ENCODE peak calls at places on chromosomes 12 and 14, in ten cellular contexts. S, J, N, I, O, H, F, R, X and U are unnamed samples.

GRCh38 chr14:101215266-101215665 is 311.7 kb upstream of the RTL1 start:
- DNase-seq in S (no peak), J (no peak), N (no peak), I (no peak), O (no peak), H (no peak), F (no peak), R (no peak), X (no peak), U (no peak)

GRCh38 chr12:109923481-109924245 is 23.6 kb downstream of the TCHP start:
- DNase-seq in S (no peak), J (no peak), N (no peak), I (no peak), O (no peak), H (no peak), F (no peak), R (no peak), X (no peak), U (no peak)

GRCh38 chr12:93957870-93958269 is 190.5 kb upstream of the PLXNC1 start:
- DNase-seq in S (no peak), J (no peak), N (no peak), I (peak; percentile 63), O (no peak), H (no peak), F (no peak), R (no peak), X (peak; percentile 22), U (no peak)

GRCh38 chr12:10354502-10354901 is 35.3 kb downstream of the KLRK1 start:
- DNase-seq in S (no peak), J (no peak), N (peak; percentile 52), I (no peak), O (no peak), H (no peak), F (no peak), R (no peak), X (peak; percentile 55), U (no peak)

GRCh38 chr12:14774944-14775651 is 28.2 kb downstream of the WBP11 start:
- DNase-seq in S (peak; percentile 73), J (peak; percentile 56), N (peak; percentile 74), I (peak; percentile 78), O (peak; percentile 44), H (peak; percentile 58), F (no peak), R (peak; percentile 35), X (peak; percentile 86), U (no peak)

GRCh38 chr12:66550626-66551025 is 128.2 kb downstream of the GRIP1 start:
- DNase-seq in S (peak; percentile 6), J (no peak), N (no peak), I (no peak), O (no peak), H (no peak), F (no peak), R (no peak), X (no peak), U (no peak)

GRCh38 chr12:117580718-117581062 is 219.3 kb upstream of the NOS1 start:
- DNase-seq in S (no peak), J (peak; percentile 33), N (no peak), I (peak; percentile 52), O (no peak), H (peak; percentile 61), F (no peak), R (no peak), X (no peak), U (peak; percentile 12)

GRCh38 chr14:45679852-45680251 is 426.9 kb upstream of the MIS18BP1 start:
- DNase-seq in S (peak; percentile 81), J (no peak), N (peak; percentile 48), I (peak; percentile 54), O (peak; percentile 92), H (no peak), F (no peak), R (no peak), X (peak; percentile 86), U (no peak)

GRCh38 chr14:30874120-30874998 is at the start of gene COCH:
- DNase-seq in S (no peak), J (peak; percentile 47), N (no peak), I (no peak), O (peak; percentile 18), H (peak; percentile 33), F (no peak), R (peak; percentile 20), X (no peak), U (no peak)

GRCh38 chr14:72033331-72033730 is 101.1 kb downstream of the RGS6 start:
- DNase-seq in S (no peak), J (no peak), N (no peak), I (no peak), O (no peak), H (no peak), F (no peak), R (no peak), X (no peak), U (no peak)

GRCh38 chr14:66999978-67000377 is 189.3 kb upstream of the GARIN2 start:
- DNase-seq in S (no peak), J (no peak), N (no peak), I (no peak), O (no peak), H (no peak), F (no peak), R (no peak), X (no peak), U (no peak)

GRCh38 chr14:72064501-72064900 is 132.3 kb downstream of the RGS6 start:
- DNase-seq in S (no peak), J (no peak), N (no peak), I (no peak), O (no peak), H (no peak), F (no peak), R (no peak), X (no peak), U (no peak)

GRCh38 chr12:118853634-118854033 is 127.7 kb upstream of the SRRM4 start:
- DNase-seq in S (no peak), J (no peak), N (no peak), I (no peak), O (no peak), H (no peak), F (no peak), R (no peak), X (peak; percentile 3), U (no peak)

GRCh38 chr12:51374856-51375255 is 16.4 kb downstream of the GALNT6 start:
- DNase-seq in S (no peak), J (no peak), N (no peak), I (peak; percentile 26), O (no peak), H (no peak), F (no peak), R (no peak), X (no peak), U (no peak)

GRCh38 chr12:9039397-9039977 is 50.1 kb downstream of the KLRG1 start:
- DNase-seq in S (peak; percentile 63), J (no peak), N (peak; percentile 61), I (peak; percentile 47), O (peak; percentile 27), H (no peak), F (no peak), R (no peak), X (peak; percentile 60), U (no peak)

GRCh38 chr14:25765909-25766308 is 716.0 kb upstream of the STXBP6 start:
- DNase-seq in S (no peak), J (no peak), N (no peak), I (no peak), O (no peak), H (no peak), F (no peak), R (no peak), X (no peak), U (no peak)
- H3K4me3 ChIP-seq in S (no peak overlapping the region), J (no peak overlapping the region), N (no peak overlapping the region), I (no peak overlapping the region), O (no peak overlapping the region), H (no peak overlapping the region), F (no peak overlapping the region), R (no peak overlapping the region), X (no peak overlapping the region), U (no peak overlapping the region)

DNA sequence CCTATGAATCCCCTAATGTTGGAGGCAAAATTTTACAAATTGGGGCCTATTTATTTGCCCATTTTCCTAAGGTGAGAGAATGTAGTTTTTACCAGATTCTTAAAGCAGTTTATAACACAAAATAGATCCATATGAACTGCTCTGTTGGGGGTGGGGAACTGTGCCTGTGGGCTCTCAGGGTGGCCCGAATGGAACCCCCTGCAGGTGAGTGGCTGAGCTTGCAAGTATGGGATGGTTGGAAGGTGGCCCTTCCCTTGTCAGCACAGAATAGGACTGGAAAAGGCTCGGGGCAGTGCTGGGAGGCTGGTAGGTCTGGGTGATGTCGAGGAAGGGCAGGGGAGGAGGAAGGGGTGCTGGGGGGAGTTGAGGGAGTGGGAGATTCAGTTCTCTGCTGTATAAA is 4.9 kb downstream of the VSX2 start:
- DNase-seq in S (no peak), J (no peak), N (no peak), I (no peak), O (no peak), H (no peak), F (no peak), R (no peak), X (no peak), U (no peak)
- TF ChIP-seq CTCF in S (no peak), J (no peak), N (no peak), I (no peak), O (no peak), H (no peak), F (no peak), R (no peak), X (no peak), U (peak; percentile 32)

DNA sequence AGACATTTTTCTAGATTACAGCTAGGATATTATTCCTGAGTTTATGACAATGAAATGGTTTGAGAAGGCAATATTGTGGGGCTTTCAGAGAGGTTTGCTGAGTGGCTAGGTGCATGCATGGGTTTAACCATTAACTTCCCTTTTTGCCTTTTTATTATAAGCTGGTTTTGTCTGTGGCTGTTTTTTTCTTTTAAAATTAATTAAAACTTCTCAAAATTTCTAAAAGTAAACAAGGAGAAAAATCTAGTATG is 104.0 kb upstream of the BCAT1 start:
- DNase-seq in S (no peak), J (no peak), N (no peak), I (no peak), O (no peak), H (no peak), F (no peak), R (no peak), X (no peak), U (no peak)
- H3K4me3 ChIP-seq in S (no peak overlapping the region), J (peak overlapping the region; percentile 47), N (no peak overlapping the region), I (no peak overlapping the region), O (no peak overlapping the region), H (peak overlapping the region; percentile 45), F (peak overlapping the region; percentile 83), R (peak overlapping the region; percentile 76), X (no peak overlapping the region), U (peak overlapping the region; percentile 74)

DNA sequence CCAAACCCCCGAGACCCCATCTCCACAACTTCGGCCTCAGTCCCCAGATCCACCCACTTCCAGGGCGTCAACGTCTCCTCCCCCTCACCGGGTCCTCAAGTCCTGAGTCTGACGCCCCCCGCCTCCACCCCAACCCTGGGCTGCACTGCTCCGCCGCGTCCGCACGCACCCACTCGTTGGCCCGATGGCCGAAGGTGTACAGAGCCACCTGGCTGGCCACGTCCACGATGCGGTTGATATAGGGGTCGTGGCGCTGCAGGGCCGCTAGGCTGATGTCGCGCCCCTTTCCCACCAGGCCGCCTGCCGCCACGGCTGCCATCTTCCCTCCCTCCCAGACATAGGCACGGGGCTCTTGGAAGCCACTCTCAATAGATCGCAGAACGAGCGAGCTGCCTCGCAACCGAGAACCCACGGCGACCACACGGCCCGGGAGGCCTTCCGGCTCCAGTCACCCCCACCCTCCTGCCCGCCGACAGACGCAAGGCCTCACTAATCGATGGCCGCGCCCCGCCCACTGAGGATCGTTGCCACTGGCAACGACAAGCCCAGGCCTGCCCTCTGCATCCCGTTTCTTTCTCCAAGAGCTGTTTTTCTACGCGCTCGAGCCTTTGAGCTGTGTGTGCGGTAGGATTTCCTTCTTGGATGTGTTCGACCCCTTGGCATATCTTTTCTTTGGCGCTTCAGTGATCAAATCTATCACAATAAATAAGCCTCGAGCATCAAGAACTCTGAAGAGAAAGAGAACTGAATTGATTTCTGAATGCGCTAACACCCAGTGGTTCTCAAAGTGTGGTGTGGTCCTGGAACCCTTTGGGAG is at the start of gene DCP1B:
- DNase-seq in S (peak; percentile 98), J (peak; percentile 98), N (peak; percentile 98), I (peak; percentile 98), O (peak; percentile 99), H (peak; percentile 97), F (peak; percentile 83), R (peak; percentile 95), X (peak; percentile 97), U (peak; percentile 89)
- TF ChIP-seq CTCF in S (no peak), J (no peak), N (no peak), I (no peak), O (no peak), H (no peak), F (no peak), R (no peak), X (no peak), U (no peak)